ENCODE peak calls at places on chromosomes 5 and 9, in five cellular contexts. One of them, this sample, is unnamed.

GRCh38 chr5:158431369-158432029 is 572.6 kb upstream of the CLINT1 start:
- DNase-seq in K562: no peak
- DNase-seq in H1: no peak
- DNase-seq in HCT116: no peak
- DNase-seq in HepG2: no peak
- DNase-seq in this sample: no peak

GRCh38 chr5:75588666-75589065 is 22.6 kb upstream of the ANKDD1B start:
- DNase-seq in K562: no peak
- DNase-seq in H1: no peak
- DNase-seq in HCT116: no peak
- DNase-seq in HepG2: no peak
- DNase-seq in this sample: no peak

GRCh38 chr9:34372598-34373011 is 4.1 kb downstream of the MYORG start:
- DNase-seq in K562: no peak
- DNase-seq in H1: no peak
- DNase-seq in HCT116: no peak
- DNase-seq in HepG2: no peak
- DNase-seq in this sample: no peak

GRCh38 chr5:312845-313244 is 8.7 kb upstream of the AHRR start:
- DNase-seq in K562: no peak
- DNase-seq in H1: no peak
- DNase-seq in HCT116: no peak
- DNase-seq in HepG2: no peak
- DNase-seq in this sample: no peak

GRCh38 chr9:119005162-119005561 is 364.1 kb downstream of the BRINP1 start:
- DNase-seq in K562: no peak
- DNase-seq in H1: no peak
- DNase-seq in HCT116: no peak
- DNase-seq in HepG2: no peak
- DNase-seq in this sample: no peak

GRCh38 chr5:147168578-147169327 is 66.1 kb upstream of the STK32A start:
- DNase-seq in K562: no peak
- DNase-seq in H1: no peak
- DNase-seq in HCT116: no peak
- DNase-seq in HepG2: peak
- DNase-seq in this sample: no peak

GRCh38 chr5:32276173-32276853 is 36.4 kb downstream of the MTMR12 start:
- DNase-seq in K562: no peak
- DNase-seq in H1: peak
- DNase-seq in HCT116: no peak
- DNase-seq in HepG2: peak
- DNase-seq in this sample: no peak

GRCh38 chr9:131598121-131598520 is 52.8 kb downstream of the PRRT1B start:
- DNase-seq in K562: no peak
- DNase-seq in H1: no peak
- DNase-seq in HCT116: no peak
- DNase-seq in HepG2: no peak
- DNase-seq in this sample: no peak

GRCh38 chr5:53418844-53419243 is 61.6 kb upstream of the FST start:
- DNase-seq in K562: no peak
- DNase-seq in H1: no peak
- DNase-seq in HCT116: no peak
- DNase-seq in HepG2: no peak
- DNase-seq in this sample: no peak

GRCh38 chr5:14261856-14262611 is 118.9 kb downstream of the TRIO start:
- DNase-seq in K562: no peak
- DNase-seq in H1: no peak
- DNase-seq in HCT116: no peak
- DNase-seq in HepG2: no peak
- DNase-seq in this sample: no peak

GRCh38 chr5:67095346-67095871 is 101.2 kb downstream of the CD180 start:
- DNase-seq in K562: no peak
- DNase-seq in H1: no peak
- DNase-seq in HCT116: no peak
- DNase-seq in HepG2: peak
- DNase-seq in this sample: no peak

GRCh38 chr5:6950250-6950649 is 237.0 kb downstream of the TENT4A start:
- DNase-seq in K562: no peak
- DNase-seq in H1: no peak
- DNase-seq in HCT116: no peak
- DNase-seq in HepG2: no peak
- DNase-seq in this sample: no peak

GRCh38 chr5:40046792-40047191 is 622.0 kb upstream of the DAB2 start:
- DNase-seq in K562: no peak
- DNase-seq in H1: no peak
- DNase-seq in HCT116: no peak
- DNase-seq in HepG2: no peak
- DNase-seq in this sample: no peak

GRCh38 chr9:35611230-35611797 is 6.3 kb downstream of the TESK1 start:
- DNase-seq in K562: peak
- DNase-seq in H1: no peak
- DNase-seq in HCT116: peak
- DNase-seq in HepG2: peak
- DNase-seq in this sample: peak

GRCh38 chr9:128073260-128073886 is 5.3 kb downstream of the SLC25A25 start:
- DNase-seq in K562: no peak
- DNase-seq in H1: no peak
- DNase-seq in HCT116: no peak
- DNase-seq in HepG2: peak
- DNase-seq in this sample: no peak

GRCh38 chr5:45696206-45696836 is at the start of gene HCN1:
- DNase-seq in K562: no peak
- DNase-seq in H1: peak
- DNase-seq in HCT116: no peak
- DNase-seq in HepG2: peak
- DNase-seq in this sample: peak

GRCh38 chr5:150618588-150619281 is 21.7 kb upstream of the SYNPO start:
- DNase-seq in K562: no peak
- DNase-seq in H1: no peak
- DNase-seq in HCT116: no peak
- DNase-seq in HepG2: no peak
- DNase-seq in this sample: no peak

GRCh38 chr5:134136221-134136631 is 21.7 kb downstream of the TCF7 start:
- DNase-seq in K562: no peak
- DNase-seq in H1: no peak
- DNase-seq in HCT116: no peak
- DNase-seq in HepG2: no peak
- DNase-seq in this sample: no peak

GRCh38 chr9:136132500-136133050 is 13.9 kb upstream of the TMEM250 start:
- DNase-seq in K562: no peak
- DNase-seq in H1: no peak
- DNase-seq in HCT116: no peak
- DNase-seq in HepG2: no peak
- DNase-seq in this sample: no peak

GRCh38 chr9:88993871-88994819 is 2.9 kb downstream of the S1PR3 start:
- DNase-seq in K562: no peak
- DNase-seq in H1: no peak
- DNase-seq in HCT116: no peak
- DNase-seq in HepG2: no peak
- DNase-seq in this sample: no peak

GRCh38 chr9:96777539-96777864 is 385 bp downstream of the ZNF510 start:
- DNase-seq in K562: no peak
- DNase-seq in H1: no peak
- DNase-seq in HCT116: no peak
- DNase-seq in HepG2: no peak
- DNase-seq in this sample: no peak

GRCh38 chr5:2207416-2207950 is 324.8 kb upstream of the IRX4 start:
- DNase-seq in K562: no peak
- DNase-seq in H1: no peak
- DNase-seq in HCT116: no peak
- DNase-seq in HepG2: no peak
- DNase-seq in this sample: no peak

GRCh38 chr9:112050544-112051475 is 124.3 kb downstream of the SUSD1 start:
- DNase-seq in K562: no peak
- DNase-seq in H1: no peak
- DNase-seq in HCT116: no peak
- DNase-seq in HepG2: peak
- DNase-seq in this sample: no peak

GRCh38 chr9:95763983-95764382 is 111.5 kb upstream of the ERCC6L2 start:
- DNase-seq in K562: no peak
- DNase-seq in H1: no peak
- DNase-seq in HCT116: no peak
- DNase-seq in HepG2: no peak
- DNase-seq in this sample: no peak

GRCh38 chr9:83701769-83702168 is 6.0 kb downstream of the UBQLN1 start:
- DNase-seq in K562: no peak
- DNase-seq in H1: no peak
- DNase-seq in HCT116: no peak
- DNase-seq in HepG2: no peak
- DNase-seq in this sample: no peak

GRCh38 chr9:13715430-13715829 is 435.9 kb upstream of the MPDZ start:
- DNase-seq in K562: no peak
- DNase-seq in H1: no peak
- DNase-seq in HCT116: no peak
- DNase-seq in HepG2: no peak
- DNase-seq in this sample: no peak

GRCh38 chr5:2608391-2608790 is 143.1 kb downstream of the IRX2 start:
- DNase-seq in K562: no peak
- DNase-seq in H1: no peak
- DNase-seq in HCT116: no peak
- DNase-seq in HepG2: no peak
- DNase-seq in this sample: no peak

GRCh38 chr5:55456216-55456895 is 78.4 kb downstream of the PLPP1 start:
- DNase-seq in K562: no peak
- DNase-seq in H1: no peak
- DNase-seq in HCT116: no peak
- DNase-seq in HepG2: no peak
- DNase-seq in this sample: no peak

DNA sequence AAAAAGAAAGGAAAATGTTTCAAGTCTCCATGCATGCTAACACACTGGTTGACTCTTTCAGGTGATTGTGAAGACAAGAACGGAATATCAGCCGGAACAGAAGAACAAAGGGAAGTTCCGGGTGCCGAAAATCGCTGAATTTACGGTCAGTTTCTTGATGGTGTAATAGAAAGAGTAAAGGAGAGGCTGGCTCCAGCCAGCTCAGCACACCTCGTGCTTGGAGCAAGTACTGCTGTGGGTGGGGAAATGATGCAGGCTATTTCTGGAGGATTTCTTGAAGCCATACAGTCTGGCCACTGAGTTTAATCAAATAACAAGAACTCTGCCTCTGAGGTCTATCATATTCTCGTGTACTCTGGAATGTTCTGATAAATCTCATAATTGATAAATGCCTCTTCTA is 18.7 kb downstream of the NSG2 start:
- DNase-seq in K562: no peak
- DNase-seq in H1: no peak
- DNase-seq in HCT116: no peak
- DNase-seq in HepG2: no peak
- DNase-seq in this sample: no peak
- TF ChIP-seq SIN3A in K562: no peak
- TF ChIP-seq SIN3A in H1: no peak
- TF ChIP-seq SIN3A in HCT116: no peak
- TF ChIP-seq SIN3A in HepG2: no peak
- TF ChIP-seq SIN3A in this sample: no peak

GRCh38 chr9:99184073-99184426 is 37.7 kb downstream of the ALG2 start:
- DNase-seq in K562: no peak
- DNase-seq in H1: no peak
- DNase-seq in HCT116: no peak
- DNase-seq in HepG2: no peak
- DNase-seq in this sample: no peak
- H3K27ac ChIP-seq in K562: no peak
- H3K27ac ChIP-seq in H1: no peak
- H3K27ac ChIP-seq in HCT116: no peak
- H3K27ac ChIP-seq in HepG2: no peak
- H3K27ac ChIP-seq in this sample: no peak

DNA sequence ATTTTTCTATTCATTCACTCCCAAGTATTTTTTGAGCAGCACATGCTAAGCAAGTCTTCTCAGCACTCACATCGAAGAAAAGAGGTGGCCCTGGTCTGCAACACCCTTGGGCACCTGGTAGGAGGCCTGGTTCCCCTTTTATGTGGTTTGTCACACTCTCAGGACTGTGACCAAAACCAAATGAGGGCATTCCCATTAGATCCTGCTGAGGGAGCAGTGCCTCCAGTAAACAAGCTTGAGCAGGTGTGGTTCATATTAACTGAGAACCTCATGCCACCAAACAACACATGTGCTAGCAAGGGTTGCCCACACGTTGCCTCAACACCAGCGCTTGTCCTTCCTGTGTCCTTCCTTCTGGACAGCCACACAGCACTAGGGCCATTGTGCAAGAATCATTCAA is 26.9 kb upstream of the SYK start:
- DNase-seq in K562: no peak
- DNase-seq in H1: no peak
- DNase-seq in HCT116: no peak
- DNase-seq in HepG2: no peak
- DNase-seq in this sample: no peak
- TF ChIP-seq SIN3A in K562: no peak
- TF ChIP-seq SIN3A in H1: no peak
- TF ChIP-seq SIN3A in HCT116: no peak
- TF ChIP-seq SIN3A in HepG2: no peak
- TF ChIP-seq SIN3A in this sample: no peak

GRCh38 chr5:139669681-139670368 is 21.7 kb downstream of the CXXC5 start:
- DNase-seq in K562: peak
- DNase-seq in H1: no peak
- DNase-seq in HCT116: no peak
- DNase-seq in HepG2: peak
- DNase-seq in this sample: no peak

GRCh38 chr5:139667730-139668063 is 19.5 kb downstream of the CXXC5 start:
- DNase-seq in K562: no peak
- DNase-seq in H1: no peak
- DNase-seq in HCT116: no peak
- DNase-seq in HepG2: no peak
- DNase-seq in this sample: no peak

GRCh38 chr5:139667001-139667729 is 19.0 kb downstream of the CXXC5 start:
- DNase-seq in K562: no peak
- DNase-seq in H1: no peak
- DNase-seq in HCT116: no peak
- DNase-seq in HepG2: no peak
- DNase-seq in this sample: no peak

GRCh38 chr5:139668924-139669680 is 21.0 kb downstream of the CXXC5 start:
- DNase-seq in K562: no peak
- DNase-seq in H1: no peak
- DNase-seq in HCT116: no peak
- DNase-seq in HepG2: no peak
- DNase-seq in this sample: no peak

DNA sequence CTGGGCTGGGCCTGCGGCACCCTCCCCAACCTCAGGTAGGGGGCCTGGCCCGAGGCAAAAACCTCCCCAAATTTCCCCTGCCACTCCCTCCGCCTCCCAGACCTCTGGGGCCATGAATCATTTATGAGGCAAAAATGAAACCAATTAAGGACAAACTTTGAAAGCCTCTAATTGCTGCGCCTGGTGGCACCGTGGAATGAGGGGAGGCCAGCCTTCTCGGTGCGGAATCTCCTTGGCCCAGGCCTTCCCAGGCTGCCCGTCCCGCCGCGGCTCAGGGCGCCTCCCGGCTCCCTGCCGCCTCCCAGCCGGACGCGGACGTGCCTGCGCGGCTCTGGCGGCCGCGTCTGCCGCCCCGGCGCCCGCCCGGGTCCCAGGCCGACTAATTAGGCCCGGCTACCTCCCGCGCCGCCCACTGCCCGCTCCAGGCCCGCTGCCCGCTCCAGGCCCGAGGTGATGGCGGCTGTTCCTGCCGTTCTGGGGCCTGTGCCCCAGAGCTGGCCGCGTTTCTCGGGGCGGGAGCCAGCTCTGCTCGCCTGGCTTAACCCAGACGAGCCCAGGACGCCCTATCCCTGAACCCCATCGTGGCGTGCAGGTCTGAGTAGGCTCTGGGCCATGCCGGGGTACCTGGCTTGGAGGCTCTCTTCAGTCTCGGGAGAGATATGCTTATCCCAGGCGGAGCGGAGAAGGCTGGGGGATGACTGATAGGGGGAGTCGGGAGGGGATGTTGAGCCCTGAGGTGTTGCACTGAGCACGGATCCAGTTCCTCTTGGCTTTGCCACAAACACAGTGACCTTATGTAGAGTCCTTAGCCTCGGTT is 20.1 kb downstream of the CXXC5 start:
- DNase-seq in K562: peak
- DNase-seq in H1: no peak
- DNase-seq in HCT116: no peak
- DNase-seq in HepG2: no peak
- DNase-seq in this sample: no peak
- H3K27ac ChIP-seq in K562: peak
- H3K27ac ChIP-seq in H1: no peak
- H3K27ac ChIP-seq in HCT116: peak
- H3K27ac ChIP-seq in HepG2: no peak
- H3K27ac ChIP-seq in this sample: peak